ENCODE peak calls at places on chromosomes 13 and 19, in five cellular contexts. O is Caki2; S is naive B cell; M is stimulated activated CD4-positive, alpha-beta T cell treated with anti-CD3 and anti-CD28 coated beads, Interleukin-2, amount 100 ng/mL, for 48 hours; T is NAMALWA. F is an unnamed sample.

GRCh38 chr19:46744005-46744691 is 1.7 kb upstream of the FKRP start:
- DNase-seq in O (no peak), S (no peak), M (no peak), T (no peak), F (no peak)

GRCh38 chr13:59747529-59747928 is 416.2 kb downstream of the DIAPH3 start:
- DNase-seq in O (no peak), S (no peak), M (no peak), T (peak), F (peak)

GRCh38 chr19:40224342-40225148 is 1.9 kb downstream of the CCNP start:
- DNase-seq in O (no peak), S (no peak), M (no peak), T (no peak), F (peak)

GRCh38 chr19:29563688-29564087 is 37.9 kb downstream of the VSTM2B start:
- DNase-seq in O (no peak), S (no peak), M (no peak), T (no peak), F (no peak)

GRCh38 chr13:113029487-113030258 is 60.7 kb downstream of the MCF2L start:
- DNase-seq in O (peak), S (peak), M (peak), T (peak), F (peak)

GRCh38 chr13:45339867-45340266 is 1.1 kb downstream of the TPT1 start:
- DNase-seq in O (no peak), S (no peak), M (peak), T (no peak), F (no peak)

GRCh38 chr19:44003461-44004134 is 841 bp downstream of the ZNF230 start:
- DNase-seq in O (peak), S (no peak), M (no peak), T (peak), F (peak)

GRCh38 chr19:2986951-2987491 is 9.7 kb downstream of the TLE6 start:
- DNase-seq in O (no peak), S (no peak), M (no peak), T (no peak), F (no peak)

GRCh38 chr19:43699506-43700367 is 16.1 kb upstream of the IRGC start:
- DNase-seq in O (no peak), S (no peak), M (no peak), T (no peak), F (no peak)

GRCh38 chr19:23665651-23666410 is 21.2 kb downstream of the ZNF675 start:
- DNase-seq in O (no peak), S (no peak), M (no peak), T (no peak), F (no peak)

GRCh38 chr19:55368701-55369563 is 1.3 kb downstream of the IL11 start:
- DNase-seq in O (no peak), S (peak), M (no peak), T (no peak), F (peak)